ENCODE peak calls at places on chromosomes 13 and 19, in eight cellular contexts. E is prostate gland; S is RWPE2; R is naive thymus-derived CD4-positive, alpha-beta T cell; W is fibroblast of lung; K is neural progenitor cell; D is AG04450; H is CD4-positive, alpha-beta T cell. N is an unnamed sample.

GRCh38 chr13:94825507-94825906 is 113.2 kb upstream of the SOX21 start:
- DNase-seq in E (no peak), H (no peak), W (peak), S (no peak), K (peak), R (no peak), D (no peak), N (no peak)

GRCh38 chr13:50805805-50806204 is 37.7 kb downstream of the DLEU7 start:
- DNase-seq in D (no peak), E (no peak), S (no peak), K (peak), R (no peak), W (peak), H (no peak), N (no peak)

GRCh38 chr19:50432658-50433057 is at the start of gene MYBPC2:
- DNase-seq in H (no peak), S (no peak), E (no peak), D (no peak), R (no peak), W (no peak), K (peak), N (no peak)

GRCh38 chr19:35730326-35730725 is 11.9 kb downstream of the IGFLR1 start:
- DNase-seq in D (no peak), E (no peak), S (no peak), R (no peak), K (no peak), H (no peak), W (no peak), N (no peak)

GRCh38 chr13:43132228-43132627 is 108.8 kb downstream of the DNAJC15 start:
- DNase-seq in S (no peak), W (peak), E (peak), R (no peak), D (no peak), H (no peak), K (peak), N (no peak)

GRCh38 chr19:40341601-40342482 is 6.4 kb downstream of the C19orf47 start:
- DNase-seq in K (no peak), E (peak), W (no peak), D (no peak), H (no peak), R (no peak), S (no peak), N (no peak)

GRCh38 chr13:29758591-29759114 is 91.8 kb downstream of the UBL3 start:
- DNase-seq in D (no peak), R (no peak), H (peak), K (no peak), W (no peak), E (no peak), S (no peak), N (no peak)

GRCh38 chr19:35257113-35257461 is 8.3 kb downstream of the LSR start:
- DNase-seq in S (no peak), R (no peak), K (no peak), D (no peak), H (no peak), W (no peak), E (no peak), N (no peak)

GRCh38 chr19:36009633-36010379 is 1.2 kb upstream of the SYNE4 start:
- DNase-seq in D (no peak), E (no peak), K (no peak), S (no peak), R (no peak), H (no peak), W (no peak), N (no peak)

GRCh38 chr13:80712026-80712425 is 371.1 kb upstream of the SPRY2 start:
- DNase-seq in K (no peak), D (no peak), H (no peak), R (no peak), E (no peak), S (no peak), W (no peak), N (no peak)

GRCh38 chr19:18939922-18940775 is 868 bp downstream of the HOMER3 start:
- DNase-seq in K (peak), S (no peak), R (no peak), H (no peak), E (peak), W (peak), D (no peak), N (no peak)

GRCh38 chr19:47653856-47654255 is 44.9 kb downstream of the BICRA start:
- DNase-seq in E (no peak), K (no peak), H (no peak), D (no peak), S (no peak), R (no peak), W (no peak), N (no peak)

GRCh38 chr13:111637365-111637764 is 316.9 kb downstream of the TEX29 start:
- DNase-seq in W (no peak), E (no peak), D (no peak), H (no peak), K (no peak), R (no peak), S (no peak), N (no peak)

GRCh38 chr13:40102854-40103253 is 447.4 kb downstream of the COG6 start:
- DNase-seq in E (no peak), S (peak), K (no peak), H (peak), D (peak), R (peak), W (peak), N (peak)

GRCh38 chr19:19042732-19043274 is 9.4 kb downstream of the ARMC6 start:
- DNase-seq in H (no peak), S (no peak), D (no peak), E (no peak), W (no peak), R (no peak), K (no peak), N (no peak)

GRCh38 chr13:113407103-113407530 is 43.2 kb upstream of the GRTP1 start:
- DNase-seq in D (no peak), H (no peak), E (no peak), W (no peak), S (no peak), K (no peak), R (no peak), N (no peak)

GRCh38 chr13:47049276-47049989 is 152.6 kb upstream of the HTR2A start:
- DNase-seq in H (no peak), D (peak), E (no peak), S (no peak), R (no peak), W (no peak), K (no peak), N (no peak)

GRCh38 chr19:1247747-1248453 is 483 bp upstream of the MIDN start:
- DNase-seq in E (peak), W (peak), H (peak), S (no peak), D (no peak), K (peak), R (peak), N (no peak)

GRCh38 chr13:20566424-20566916 is 487 bp upstream of the IFT88 start:
- DNase-seq in W (peak), R (no peak), S (peak), E (peak), K (no peak), D (peak), H (peak), N (peak)

GRCh38 chr13:113413898-113414282 is 39.4 kb downstream of the ADPRHL1 start:
- DNase-seq in R (no peak), D (no peak), H (no peak), K (peak), S (no peak), W (no peak), E (no peak), N (no peak)

GRCh38 chr13:48400820-48401219 is 12.1 kb downstream of the LPAR6 start:
- DNase-seq in R (peak), H (no peak), W (peak), K (no peak), S (no peak), E (peak), D (no peak), N (peak)

GRCh38 chr13:84823528-84823927 is 941.3 kb upstream of the SLITRK1 start:
- DNase-seq in S (no peak), W (no peak), H (no peak), R (no peak), E (no peak), D (no peak), K (no peak), N (no peak)

GRCh38 chr13:114227528-114227927 is 7.2 kb upstream of the CDC16 start:
- DNase-seq in D (no peak), R (no peak), H (no peak), K (no peak), E (no peak), S (no peak), W (no peak), N (no peak)

GRCh38 chr19:15297416-15298224 is 34.7 kb downstream of the BRD4 start:
- DNase-seq in K (no peak), W (peak), R (peak), D (peak), H (no peak), E (peak), S (no peak), N (no peak)

GRCh38 chr13:112174476-112175110 is 107.6 kb downstream of the SOX1 start:
- DNase-seq in H (no peak), R (no peak), D (no peak), E (no peak), S (no peak), W (no peak), K (no peak), N (no peak)

GRCh38 chr13:77832339-77833100 is 86.1 kb downstream of the EDNRB start:
- DNase-seq in E (no peak), R (no peak), H (no peak), D (no peak), W (peak), K (peak), S (no peak), N (no peak)

GRCh38 chr13:48818495-48818961 is 157.2 kb upstream of the FNDC3A start:
- DNase-seq in E (no peak), H (no peak), D (peak), S (no peak), K (no peak), R (no peak), W (peak), N (peak)

GRCh38 chr19:7393459-7393858 is 44.7 kb downstream of the ARHGEF18 start:
- DNase-seq in E (no peak), H (no peak), R (peak), K (no peak), S (no peak), D (no peak), W (no peak), N (no peak)

GRCh38 chr13:61142506-61142905 is 273.1 kb downstream of the PCDH20 start:
- DNase-seq in S (no peak), E (no peak), D (no peak), W (no peak), K (no peak), R (no peak), H (no peak), N (peak)

GRCh38 chr19:31356587-31357314 is 7.5 kb upstream of the TSHZ3 start:
- DNase-seq in H (peak), R (peak), E (no peak), S (no peak), K (peak), D (no peak), W (peak), N (no peak)

GRCh38 chr13:108897955-108898354 is 268.5 kb downstream of the MYO16 start:
- DNase-seq in W (no peak), H (no peak), R (peak), E (no peak), S (no peak), D (no peak), K (no peak), N (no peak)

GRCh38 chr19:7595466-7596133 is at the start of gene CAMSAP3:
- DNase-seq in K (peak), H (peak), E (peak), D (no peak), W (peak), R (peak), S (peak), N (no peak)

GRCh38 chr19:41174297-41174928 is 18.6 kb upstream of the CYP2S1 start:
- DNase-seq in D (no peak), E (no peak), K (no peak), H (no peak), S (no peak), R (no peak), W (no peak), N (peak)

GRCh38 chr13:39942901-39943273 is 287.4 kb downstream of the COG6 start:
- DNase-seq in R (peak), E (peak), D (peak), H (peak), S (no peak), K (peak), W (peak), N (peak)

GRCh38 chr19:36140289-36141038 is 598 bp downstream of the CAPNS1 start:
- DNase-seq in K (peak), D (no peak), S (no peak), R (no peak), H (peak), E (peak), W (peak), N (no peak)

GRCh38 chr19:46118136-46118535 is 6.4 kb downstream of the IGFL3 start:
- DNase-seq in S (no peak), K (no peak), W (peak), H (no peak), R (no peak), D (no peak), E (no peak), N (no peak)

GRCh38 chr19:9586764-9587163 is 2.5 kb upstream of the ZNF121 start:
- DNase-seq in E (peak), S (no peak), D (peak), H (peak), R (peak), W (peak), K (peak), N (peak)

GRCh38 chr19:40411958-40412499 is 1.1 kb downstream of the PRX start:
- DNase-seq in H (no peak), D (no peak), K (no peak), W (no peak), R (no peak), S (no peak), E (no peak), N (no peak)

GRCh38 chr19:29699861-29700260 is 15.2 kb downstream of the C19orf12 start:
- DNase-seq in S (no peak), W (no peak), D (no peak), R (no peak), H (no peak), E (no peak), K (no peak), N (no peak)
- H3K27ac ChIP-seq in S (no peak), W (no peak), D (no peak), R (no peak), H (no peak), E (no peak), K (no peak), N (no peak)

GRCh38 chr13:34346626-34347025 is 528.7 kb downstream of the RFC3 start:
- DNase-seq in S (no peak), D (no peak), E (no peak), H (no peak), W (peak), K (no peak), R (no peak), N (no peak)
- H3K27ac ChIP-seq in S (no peak), D (no peak), E (peak), H (no peak), W (no peak), K (no peak), R (no peak), N (peak)

GRCh38 chr19:33063356-33064116 is 1.2 kb downstream of the RHPN2 start:
- DNase-seq in R (no peak), D (no peak), H (no peak), S (no peak), K (peak), W (peak), E (peak), N (no peak)
- H3K27ac ChIP-seq in R (no peak), D (no peak), H (no peak), S (no peak), K (no peak), W (no peak), E (peak), N (no peak)

GRCh38 chr19:3120611-3121231 is 15.1 kb upstream of the GNA15 start:
- DNase-seq in E (no peak), S (peak), H (no peak), W (no peak), D (no peak), R (no peak), K (no peak), N (no peak)

GRCh38 chr19:3119071-3119781 is 16.6 kb upstream of the GNA15 start:
- DNase-seq in E (no peak), D (no peak), S (no peak), K (no peak), R (no peak), H (no peak), W (no peak), N (no peak)

GRCh38 chr19:3121396-3121795 is 14.4 kb upstream of the GNA15 start:
- DNase-seq in E (no peak), K (no peak), D (no peak), W (no peak), R (no peak), H (no peak), S (no peak), N (no peak)

GRCh38 chr19:3118232-3119070 is 17.4 kb upstream of the GNA15 start:
- DNase-seq in S (no peak), H (no peak), K (no peak), R (no peak), W (no peak), D (no peak), E (no peak), N (no peak)

GRCh38 chr19:3119782-3120380 is 16.0 kb upstream of the GNA15 start:
- DNase-seq in H (no peak), S (no peak), E (no peak), W (no peak), D (no peak), K (no peak), R (no peak), N (no peak)
- H3K27ac ChIP-seq in H (no peak), S (no peak), E (no peak), W (no peak), D (no peak), K (no peak), R (no peak), N (no peak)

GRCh38 chr13:28557725-28558124 is 62.8 kb upstream of the FLT1 start:
- DNase-seq in R (no peak), S (no peak), W (peak), H (no peak), K (no peak), D (peak), E (no peak), N (no peak)
- H3K27ac ChIP-seq in R (no peak), S (no peak), W (peak), H (no peak), K (no peak), D (peak), E (no peak), N (peak)

DNA sequence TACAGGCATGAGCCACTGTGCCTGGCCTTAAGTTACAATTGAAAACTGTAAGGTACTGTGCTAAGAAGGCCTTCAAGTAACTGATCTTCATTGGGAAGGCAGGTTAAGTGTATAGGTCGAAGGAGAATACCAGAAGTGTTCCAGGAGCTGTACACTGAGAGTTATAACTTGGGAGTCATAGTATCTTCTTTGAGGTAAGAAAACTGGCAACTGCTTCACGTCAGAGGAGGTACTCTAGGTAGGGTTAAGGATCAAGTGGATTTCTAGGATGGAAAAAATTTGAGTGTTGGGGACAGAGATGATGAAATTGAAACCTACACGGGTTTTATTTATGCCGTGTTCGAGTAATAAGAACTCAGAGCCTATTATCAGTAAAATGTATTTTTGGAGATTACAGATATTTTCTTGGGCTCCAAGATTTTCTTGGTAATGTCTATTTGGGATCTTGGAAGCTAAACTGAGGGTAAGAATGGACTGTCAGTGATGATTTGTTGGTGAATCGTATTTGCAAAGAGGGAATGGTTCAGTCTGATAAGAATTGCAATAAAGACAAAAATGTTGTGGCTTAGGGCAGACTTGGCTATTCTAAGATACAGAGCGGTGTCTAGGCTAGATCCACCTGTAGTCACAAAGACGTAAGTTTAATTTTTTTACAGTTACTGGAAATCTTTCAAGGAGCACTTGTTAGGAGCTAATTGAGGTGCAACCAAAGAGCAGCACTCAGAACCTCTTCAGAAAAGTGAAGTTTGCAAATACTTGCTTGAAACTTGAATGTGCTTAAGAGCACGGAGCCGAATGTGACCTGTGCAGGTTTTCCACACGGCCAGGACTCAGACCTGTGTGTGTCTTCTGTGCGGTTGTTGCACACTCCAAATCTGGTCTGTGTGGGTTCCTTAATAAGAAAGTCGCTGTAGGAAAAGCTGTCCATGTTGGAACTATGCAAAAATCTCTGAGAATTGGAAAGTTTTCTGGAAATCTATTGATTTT is 102.5 kb downstream of the URI1 start:
- DNase-seq in S (no peak), D (no peak), H (no peak), E (no peak), R (no peak), W (no peak), K (no peak), N (no peak)
- H3K27ac ChIP-seq in S (no peak), D (no peak), H (no peak), E (no peak), R (no peak), W (no peak), K (no peak), N (no peak)

DNA sequence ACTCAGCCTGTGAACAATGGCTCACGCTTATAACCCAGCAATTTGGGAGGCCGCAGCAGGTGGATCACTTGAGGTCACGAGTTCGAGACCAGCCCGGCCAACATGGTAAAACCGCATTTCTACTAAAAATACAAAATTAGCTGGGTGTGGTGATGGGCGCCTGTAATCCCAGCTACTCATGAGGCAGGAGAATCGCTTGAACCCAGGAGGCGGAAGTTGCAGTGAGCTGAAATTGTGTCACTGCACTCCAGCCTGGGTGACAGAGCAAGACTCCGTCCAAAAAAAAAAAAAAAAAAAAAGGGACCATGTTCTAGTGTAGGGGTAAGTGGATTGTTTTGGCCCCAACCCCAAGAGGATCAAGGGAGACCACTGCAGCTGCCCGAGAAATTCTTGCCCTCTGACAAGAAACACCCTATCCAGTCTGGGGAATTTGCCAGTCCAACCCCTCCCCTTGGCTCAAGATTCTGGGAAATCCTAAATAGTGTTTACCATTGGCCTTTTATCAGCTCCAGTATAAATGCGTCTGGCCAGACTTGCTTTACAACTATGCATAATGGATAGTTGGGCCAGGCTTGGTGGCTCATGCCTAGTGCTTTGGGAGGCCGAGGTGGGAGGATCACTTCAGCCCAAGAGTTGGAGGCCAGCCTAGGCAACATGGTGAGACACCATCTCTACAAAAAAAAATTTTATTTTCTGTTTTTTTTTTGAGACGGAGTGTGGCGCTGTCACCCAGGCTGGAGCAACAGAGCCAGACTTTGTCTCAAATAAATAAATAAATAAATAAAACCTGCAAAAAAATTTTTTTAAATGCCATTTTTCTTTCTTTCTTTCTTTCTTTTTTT is 5.1 kb upstream of the DHDH start:
- DNase-seq in H (no peak), D (no peak), S (no peak), K (no peak), W (peak), R (no peak), E (peak), N (peak)
- H3K27ac ChIP-seq in H (no peak), D (no peak), S (no peak), K (no peak), W (no peak), R (no peak), E (peak), N (peak)

GRCh38 chr13:97339019-97339988 is 94.7 kb upstream of the RAP2A start:
- DNase-seq in W (peak), R (no peak), D (peak), S (no peak), H (no peak), K (no peak), E (no peak), N (no peak)
- H3K27ac ChIP-seq in W (peak), R (no peak), D (peak), S (no peak), H (no peak), K (no peak), E (peak), N (no peak)

N was measured in epithelial cell of prostate.